ENCODE peak calls at places on chromosomes 4 and X, in five cellular contexts. One of them, this sample, is unnamed.

GRCh38 chrX:69501433-69501832 is 2.7 kb upstream of the NALF2 start:
- DNase-seq in NCI-H2029 treated with DMSO at 0.1 percent for 48 hours: peak
- DNase-seq in NCI-H1105: no peak
- DNase-seq in stimulated activated CD4-positive, alpha-beta T cell treated with anti-CD3 and anti-CD28 coated beads, Interleukin-1b, Interleukin-23, amount 100 ng/mL, for 24 hours: no peak
- DNase-seq in EH: no peak
- DNase-seq in this sample: no peak

GRCh38 chrX:119646515-119646914 is 40.3 kb upstream of the NKRF start:
- DNase-seq in NCI-H2029 treated with DMSO at 0.1 percent for 48 hours: no peak
- DNase-seq in NCI-H1105: no peak
- DNase-seq in stimulated activated CD4-positive, alpha-beta T cell treated with anti-CD3 and anti-CD28 coated beads, Interleukin-1b, Interleukin-23, amount 100 ng/mL, for 24 hours: no peak
- DNase-seq in EH: no peak
- DNase-seq in this sample: no peak

GRCh38 chr4:142203505-142203904 is 567.1 kb downstream of the IL15 start:
- DNase-seq in NCI-H2029 treated with DMSO at 0.1 percent for 48 hours: no peak
- DNase-seq in NCI-H1105: no peak
- DNase-seq in stimulated activated CD4-positive, alpha-beta T cell treated with anti-CD3 and anti-CD28 coated beads, Interleukin-1b, Interleukin-23, amount 100 ng/mL, for 24 hours: no peak
- DNase-seq in EH: no peak
- DNase-seq in this sample: no peak

GRCh38 chr4:88989990-88990389 is 67.0 kb downstream of the FAM13A start:
- DNase-seq in NCI-H2029 treated with DMSO at 0.1 percent for 48 hours: no peak
- DNase-seq in NCI-H1105: no peak
- DNase-seq in stimulated activated CD4-positive, alpha-beta T cell treated with anti-CD3 and anti-CD28 coated beads, Interleukin-1b, Interleukin-23, amount 100 ng/mL, for 24 hours: no peak
- DNase-seq in EH: no peak
- DNase-seq in this sample: no peak

GRCh38 chr4:175054980-175055379 is 136.8 kb downstream of the ADAM29 start:
- DNase-seq in NCI-H2029 treated with DMSO at 0.1 percent for 48 hours: peak
- DNase-seq in NCI-H1105: no peak
- DNase-seq in stimulated activated CD4-positive, alpha-beta T cell treated with anti-CD3 and anti-CD28 coated beads, Interleukin-1b, Interleukin-23, amount 100 ng/mL, for 24 hours: no peak
- DNase-seq in EH: no peak
- DNase-seq in this sample: no peak

GRCh38 chrX:7462110-7462509 is 314.2 kb upstream of the PUDP start:
- DNase-seq in NCI-H2029 treated with DMSO at 0.1 percent for 48 hours: no peak
- DNase-seq in NCI-H1105: no peak
- DNase-seq in stimulated activated CD4-positive, alpha-beta T cell treated with anti-CD3 and anti-CD28 coated beads, Interleukin-1b, Interleukin-23, amount 100 ng/mL, for 24 hours: no peak
- DNase-seq in EH: no peak
- DNase-seq in this sample: no peak

GRCh38 chr4:103397527-103397926 is 199.4 kb upstream of the CENPE start:
- DNase-seq in NCI-H2029 treated with DMSO at 0.1 percent for 48 hours: no peak
- DNase-seq in NCI-H1105: no peak
- DNase-seq in stimulated activated CD4-positive, alpha-beta T cell treated with anti-CD3 and anti-CD28 coated beads, Interleukin-1b, Interleukin-23, amount 100 ng/mL, for 24 hours: no peak
- DNase-seq in EH: no peak
- DNase-seq in this sample: no peak

GRCh38 chr4:7201351-7202305 is 9.3 kb downstream of the SORCS2 start:
- DNase-seq in NCI-H2029 treated with DMSO at 0.1 percent for 48 hours: no peak
- DNase-seq in NCI-H1105: no peak
- DNase-seq in stimulated activated CD4-positive, alpha-beta T cell treated with anti-CD3 and anti-CD28 coated beads, Interleukin-1b, Interleukin-23, amount 100 ng/mL, for 24 hours: no peak
- DNase-seq in EH: no peak
- DNase-seq in this sample: no peak

GRCh38 chr4:10083861-10084641 is 32.5 kb downstream of the WDR1 start:
- DNase-seq in NCI-H2029 treated with DMSO at 0.1 percent for 48 hours: no peak
- DNase-seq in NCI-H1105: no peak
- DNase-seq in stimulated activated CD4-positive, alpha-beta T cell treated with anti-CD3 and anti-CD28 coated beads, Interleukin-1b, Interleukin-23, amount 100 ng/mL, for 24 hours: no peak
- DNase-seq in EH: no peak
- DNase-seq in this sample: no peak

GRCh38 chr4:45063166-45063565 is 336.8 kb upstream of the GNPDA2 start:
- DNase-seq in NCI-H2029 treated with DMSO at 0.1 percent for 48 hours: no peak
- DNase-seq in NCI-H1105: no peak
- DNase-seq in stimulated activated CD4-positive, alpha-beta T cell treated with anti-CD3 and anti-CD28 coated beads, Interleukin-1b, Interleukin-23, amount 100 ng/mL, for 24 hours: no peak
- DNase-seq in EH: no peak
- DNase-seq in this sample: no peak

GRCh38 chr4:4344915-4345527 is 41.9 kb upstream of the NSG1 start:
- DNase-seq in NCI-H2029 treated with DMSO at 0.1 percent for 48 hours: no peak
- DNase-seq in NCI-H1105: no peak
- DNase-seq in stimulated activated CD4-positive, alpha-beta T cell treated with anti-CD3 and anti-CD28 coated beads, Interleukin-1b, Interleukin-23, amount 100 ng/mL, for 24 hours: no peak
- DNase-seq in EH: no peak
- DNase-seq in this sample: no peak

GRCh38 chr4:168743576-168743975 is 246.7 kb downstream of the PALLD start:
- DNase-seq in NCI-H2029 treated with DMSO at 0.1 percent for 48 hours: peak
- DNase-seq in NCI-H1105: no peak
- DNase-seq in stimulated activated CD4-positive, alpha-beta T cell treated with anti-CD3 and anti-CD28 coated beads, Interleukin-1b, Interleukin-23, amount 100 ng/mL, for 24 hours: no peak
- DNase-seq in EH: no peak
- DNase-seq in this sample: no peak

GRCh38 chr4:41124916-41125548 is 89.3 kb downstream of the APBB2 start:
- DNase-seq in NCI-H2029 treated with DMSO at 0.1 percent for 48 hours: no peak
- DNase-seq in NCI-H1105: no peak
- DNase-seq in stimulated activated CD4-positive, alpha-beta T cell treated with anti-CD3 and anti-CD28 coated beads, Interleukin-1b, Interleukin-23, amount 100 ng/mL, for 24 hours: no peak
- DNase-seq in EH: peak
- DNase-seq in this sample: no peak

GRCh38 chr4:2441393-2442174 is 22.8 kb downstream of the CFAP99 start:
- DNase-seq in NCI-H2029 treated with DMSO at 0.1 percent for 48 hours: no peak
- DNase-seq in NCI-H1105: peak
- DNase-seq in stimulated activated CD4-positive, alpha-beta T cell treated with anti-CD3 and anti-CD28 coated beads, Interleukin-1b, Interleukin-23, amount 100 ng/mL, for 24 hours: peak
- DNase-seq in EH: peak
- DNase-seq in this sample: no peak

GRCh38 chr4:37392540-37393255 is 148.2 kb downstream of the NWD2 start:
- DNase-seq in NCI-H2029 treated with DMSO at 0.1 percent for 48 hours: no peak
- DNase-seq in NCI-H1105: no peak
- DNase-seq in stimulated activated CD4-positive, alpha-beta T cell treated with anti-CD3 and anti-CD28 coated beads, Interleukin-1b, Interleukin-23, amount 100 ng/mL, for 24 hours: no peak
- DNase-seq in EH: no peak
- DNase-seq in this sample: no peak

GRCh38 chr4:175421506-175421905 is 390.6 kb downstream of the GPM6A start:
- DNase-seq in NCI-H2029 treated with DMSO at 0.1 percent for 48 hours: no peak
- DNase-seq in NCI-H1105: no peak
- DNase-seq in stimulated activated CD4-positive, alpha-beta T cell treated with anti-CD3 and anti-CD28 coated beads, Interleukin-1b, Interleukin-23, amount 100 ng/mL, for 24 hours: no peak
- DNase-seq in EH: peak
- DNase-seq in this sample: no peak

GRCh38 chrX:130728208-130728607 is 174.8 kb downstream of the ENOX2 start:
- DNase-seq in NCI-H2029 treated with DMSO at 0.1 percent for 48 hours: no peak
- DNase-seq in NCI-H1105: no peak
- DNase-seq in stimulated activated CD4-positive, alpha-beta T cell treated with anti-CD3 and anti-CD28 coated beads, Interleukin-1b, Interleukin-23, amount 100 ng/mL, for 24 hours: no peak
- DNase-seq in EH: peak
- DNase-seq in this sample: no peak

This sample was measured in NCI-H1048.